ENCODE peak calls at places on chromosomes 6 and 20, in nine cellular contexts. C, J, D, Z, M, P, G, A and B are unnamed samples.

GRCh38 chr6:75794351-75794846 is 45.4 kb downstream of the MYO6 start:
- DNase-seq in C (no peak), J (no peak), D (no peak), Z (no peak), M (no peak), P (no peak), G (no peak), A (no peak), B (no peak)

GRCh38 chr20:33359399-33360261 is 41.7 kb downstream of the CDK5RAP1 start:
- DNase-seq in C (no peak), J (no peak), D (no peak), Z (no peak), M (no peak), P (no peak), G (no peak), A (no peak), B (no peak)

GRCh38 chr6:29816030-29816429 is 11.6 kb upstream of the HLA-G start:
- DNase-seq in C (no peak), J (no peak), D (no peak), Z (no peak), M (no peak), P (no peak), G (no peak), A (no peak), B (no peak)

GRCh38 chr20:32685541-32686529 is 12.1 kb upstream of the C20orf203 start:
- DNase-seq in C (peak), J (peak), D (no peak), Z (no peak), M (no peak), P (no peak), G (peak), A (peak), B (peak)

GRCh38 chr20:49594143-49594928 is 26.4 kb upstream of the PTGIS start:
- DNase-seq in C (peak), J (peak), D (peak), Z (peak), M (no peak), P (peak), G (peak), A (peak), B (no peak)

GRCh38 chr20:36792422-36792821 is 18.9 kb upstream of the DSN1 start:
- DNase-seq in C (peak), J (no peak), D (no peak), Z (no peak), M (no peak), P (no peak), G (peak), A (peak), B (peak)

GRCh38 chr6:99614430-99615161 is 8.0 kb downstream of the PRDM13 start:
- DNase-seq in C (no peak), J (no peak), D (no peak), Z (peak), M (peak), P (no peak), G (no peak), A (no peak), B (no peak)

GRCh38 chr20:62598761-62599194 is 43.5 kb upstream of the SLCO4A1 start:
- DNase-seq in C (no peak), J (no peak), D (no peak), Z (no peak), M (peak), P (no peak), G (peak), A (no peak), B (no peak)

GRCh38 chr20:3749689-3750639 is 17.5 kb downstream of the HSPA12B start:
- DNase-seq in C (no peak), J (no peak), D (no peak), Z (peak), M (no peak), P (no peak), G (no peak), A (no peak), B (no peak)

GRCh38 chr20:6562111-6562510 is 205.4 kb upstream of the BMP2 start:
- DNase-seq in C (no peak), J (no peak), D (no peak), Z (no peak), M (no peak), P (no peak), G (no peak), A (peak), B (no peak)

GRCh38 chr20:20793570-20793969 is 81.1 kb upstream of the RALGAPA2 start:
- DNase-seq in C (no peak), J (no peak), D (no peak), Z (no peak), M (no peak), P (no peak), G (no peak), A (no peak), B (no peak)

GRCh38 chr20:44600758-44601562 is 18.6 kb downstream of the PKIG start:
- DNase-seq in C (no peak), J (peak), D (no peak), Z (no peak), M (no peak), P (no peak), G (no peak), A (no peak), B (no peak)

GRCh38 chr20:15599961-15600360 is 973.3 kb downstream of the KIF16B start:
- DNase-seq in C (no peak), J (no peak), D (no peak), Z (no peak), M (no peak), P (no peak), G (no peak), A (no peak), B (no peak)

GRCh38 chr6:56624728-56625069 is 18.0 kb downstream of the DST start:
- DNase-seq in C (no peak), J (no peak), D (no peak), Z (no peak), M (no peak), P (no peak), G (no peak), A (no peak), B (no peak)

GRCh38 chr6:113879186-113880096 is 22.3 kb downstream of the MARCKS start:
- DNase-seq in C (no peak), J (peak), D (no peak), Z (no peak), M (no peak), P (no peak), G (peak), A (peak), B (peak)

GRCh38 chr6:143410859-143411270 is 39.6 kb downstream of the ADAT2 start:
- DNase-seq in C (peak), J (no peak), D (no peak), Z (no peak), M (no peak), P (no peak), G (peak), A (peak), B (peak)

GRCh38 chr6:52966101-52966500 is 29.0 kb downstream of the GSTA4 start:
- DNase-seq in C (no peak), J (no peak), D (no peak), Z (no peak), M (no peak), P (no peak), G (no peak), A (no peak), B (no peak)